ENCODE peak calls at places on chromosomes 2 and 18, in five cellular contexts. W, C, B, Y and S are unnamed samples.

GRCh38 chr18:48929212-48929612 is 21.6 kb downstream of the SMAD7 start:
- DNase-seq in W (no peak), C (no peak), B (no peak), Y (no peak), S (peak; percentile 14)

GRCh38 chr2:155382781-155383180 is 684.3 kb downstream of the KCNJ3 start:
- DNase-seq in W (no peak), C (no peak), B (no peak), Y (no peak), S (no peak)

GRCh38 chr2:161625314-161625919 is 1.2 kb downstream of the SLC4A10 start:
- DNase-seq in W (peak; percentile 88), C (no peak), B (peak; percentile 75), Y (no peak), S (no peak)

GRCh38 chr2:183610724-183611123 is 486.5 kb downstream of the NUP35 start:
- DNase-seq in W (peak; percentile 59), C (no peak), B (no peak), Y (no peak), S (no peak)

GRCh38 chr2:187481543-187481942 is 33.5 kb upstream of the CALCRL start:
- DNase-seq in W (no peak), C (no peak), B (no peak), Y (no peak), S (no peak)

GRCh38 chr2:51717318-51717717 is 685.4 kb upstream of the NRXN1 start:
- DNase-seq in W (no peak), C (peak; percentile 75), B (no peak), Y (peak; percentile 30), S (peak; percentile 90)

GRCh38 chr2:197137826-197138480 is 172.6 kb downstream of the ANKRD44 start:
- DNase-seq in W (no peak), C (peak; percentile 46), B (no peak), Y (no peak), S (peak; percentile 27)

GRCh38 chr18:6366776-6367175 is 47.9 kb downstream of the L3MBTL4 start:
- DNase-seq in W (peak; percentile 70), C (no peak), B (no peak), Y (no peak), S (no peak)

GRCh38 chr2:170928036-170928823 is 823 bp upstream of the GORASP2 start:
- DNase-seq in W (peak; percentile 67), C (peak; percentile 41), B (no peak), Y (peak; percentile 6), S (peak; percentile 28)

GRCh38 chr2:170744248-170745002 is 25.8 kb upstream of the ERICH2 start:
- DNase-seq in W (no peak), C (peak; percentile 53), B (no peak), Y (peak; percentile 82), S (peak; percentile 78)

GRCh38 chr18:79272916-79273315 is 122.8 kb upstream of the NFATC1 start:
- DNase-seq in W (no peak), C (no peak), B (no peak), Y (peak; percentile 1), S (no peak)

GRCh38 chr2:181025004-181025403 is 44.6 kb downstream of the UBE2E3 start:
- DNase-seq in W (no peak), C (no peak), B (no peak), Y (peak; percentile 30), S (peak; percentile 25)

GRCh38 chr2:204127238-204127637 is 190.7 kb downstream of the ICOS start:
- DNase-seq in W (no peak), C (peak; percentile 29), B (peak; percentile 20), Y (no peak), S (no peak)

GRCh38 chr2:221969087-221969829 is 329.5 kb downstream of the PAX3 start:
- DNase-seq in W (no peak), C (peak; percentile 50), B (no peak), Y (peak; percentile 50), S (peak; percentile 58)

GRCh38 chr2:222912117-222912516 is 51.3 kb downstream of the ACSL3 start:
- DNase-seq in W (no peak), C (no peak), B (no peak), Y (peak; percentile 77), S (peak; percentile 53)

GRCh38 chr2:98822301-98823164 is 91.6 kb upstream of the MGAT4A start:
- DNase-seq in W (peak; percentile 87), C (peak; percentile 26), B (peak; percentile 80), Y (no peak), S (no peak)

GRCh38 chr18:58845913-58846312 is 18.8 kb upstream of the ZNF532 start:
- DNase-seq in W (no peak), C (peak; percentile 14), B (no peak), Y (no peak), S (no peak)

GRCh38 chr2:85690932-85691331 is 3.2 kb upstream of the GNLY start:
- DNase-seq in W (no peak), C (no peak), B (no peak), Y (no peak), S (no peak)

GRCh38 chr2:112156152-112156986 is 18.2 kb downstream of the FBLN7 start:
- DNase-seq in W (no peak), C (peak; percentile 62), B (no peak), Y (peak; percentile 72), S (peak; percentile 97)

GRCh38 chr2:160741815-160742214 is 248.2 kb upstream of the RBMS1 start:
- DNase-seq in W (no peak), C (no peak), B (no peak), Y (no peak), S (no peak)

GRCh38 chr2:88880441-88880953 is 189.0 kb downstream of the RPIA start:
- DNase-seq in W (peak; percentile 50), C (peak; percentile 63), B (no peak), Y (peak; percentile 69), S (peak; percentile 57)

GRCh38 chr2:218479595-218479994 is 60.7 kb downstream of the VIL1 start:
- DNase-seq in W (no peak), C (no peak), B (no peak), Y (no peak), S (no peak)

GRCh38 chr18:8478166-8478967 is 130.9 kb upstream of the RAB12 start:
- DNase-seq in W (peak; percentile 97), C (peak; percentile 67), B (peak; percentile 97), Y (peak; percentile 62), S (peak; percentile 44)

GRCh38 chr2:135664623-135665068 is 77.0 kb upstream of the UBXN4 start:
- DNase-seq in W (no peak), C (peak; percentile 9), B (no peak), Y (no peak), S (peak; percentile 14)

GRCh38 chr2:84959045-84959493 is 11.9 kb upstream of the KCMF1 start:
- DNase-seq in W (peak; percentile 62), C (peak; percentile 84), B (no peak), Y (peak; percentile 68), S (peak; percentile 85)

GRCh38 chr18:69397096-69397495 is 3.6 kb upstream of the DOK6 start:
- DNase-seq in W (peak; percentile 53), C (peak; percentile 3), B (no peak), Y (peak; percentile 3), S (peak; percentile 46)

GRCh38 chr2:85448840-85449588 is 30.5 kb downstream of the SH2D6 start:
- DNase-seq in W (no peak), C (no peak), B (no peak), Y (no peak), S (no peak)

DNA sequence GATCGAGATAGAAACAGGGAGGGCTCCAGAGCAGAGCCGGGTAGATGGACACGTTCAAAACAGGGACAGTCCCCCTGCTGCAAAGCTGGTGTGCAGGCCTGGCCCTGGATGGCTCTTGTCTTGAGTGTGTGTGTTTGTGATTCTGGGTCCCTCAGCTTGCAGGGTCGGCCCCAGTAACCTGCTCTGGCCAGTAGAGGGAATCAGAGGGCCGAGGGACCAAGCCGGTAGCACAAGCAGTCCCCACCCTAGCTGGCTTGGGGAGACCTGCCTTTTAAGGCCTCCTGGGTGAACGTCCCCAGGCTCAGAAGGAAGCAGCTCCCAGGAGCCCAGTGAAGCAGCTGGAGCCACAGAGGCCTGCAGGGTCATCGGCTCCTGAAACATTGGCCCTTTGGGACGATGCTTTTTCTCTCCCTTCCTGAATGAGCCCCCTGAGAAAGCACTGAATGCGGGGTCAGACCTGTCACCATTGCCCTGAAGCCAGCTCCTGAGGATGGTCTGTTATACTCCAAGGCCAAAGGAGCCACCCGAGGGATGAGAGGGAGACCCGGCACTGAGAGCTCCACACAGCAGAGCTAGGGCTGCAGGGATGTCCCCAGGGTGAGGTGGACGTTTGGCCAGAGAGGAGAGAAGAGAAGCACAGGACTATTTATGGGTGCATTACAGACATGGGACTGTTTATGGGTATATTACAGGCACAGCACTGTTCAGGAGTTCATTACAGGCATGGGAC is 15.4 kb upstream of the MLPH start:
- DNase-seq in W (peak; percentile 89), C (peak; percentile 49), B (peak; percentile 81), Y (peak; percentile 58), S (peak; percentile 78)
- TF ChIP-seq CTCF in W (peak; percentile 83), C (peak; percentile 42), B (peak; percentile 95), Y (peak; percentile 65), S (peak; percentile 83)

DNA sequence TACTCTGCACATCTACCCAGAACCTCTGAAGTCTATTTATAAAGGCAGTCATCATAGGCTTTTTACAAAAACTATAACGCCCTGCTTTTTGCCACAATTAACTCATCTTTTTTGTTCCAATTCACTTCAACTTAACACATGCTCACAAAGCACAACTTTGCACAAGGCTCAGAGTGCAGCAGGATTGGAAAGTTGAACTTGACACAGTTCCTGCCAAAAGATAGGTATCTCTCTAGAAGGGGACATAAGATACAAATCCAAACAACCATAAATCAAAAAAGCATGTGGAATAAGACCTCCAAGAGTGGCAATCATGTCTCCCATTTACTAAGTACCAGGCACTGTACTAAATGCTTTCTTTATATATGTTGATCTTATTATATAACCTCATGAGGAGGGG is 36.2 kb downstream of the RPL37A start:
- DNase-seq in W (no peak), C (no peak), B (no peak), Y (no peak), S (no peak)
- H3K4me3 ChIP-seq in W (no peak overlapping the region), C (no peak overlapping the region), B (no peak overlapping the region), Y (no peak overlapping the region), S (no peak overlapping the region)

GRCh38 chr2:215442392-215442787 is 6.5 kb upstream of the FN1 start:
- DNase-seq in W (no peak), C (no peak), B (no peak), Y (no peak), S (no peak)
- TF ChIP-seq CTCF in W (no peak), C (no peak), B (no peak), Y (no peak), S (no peak)

DNA sequence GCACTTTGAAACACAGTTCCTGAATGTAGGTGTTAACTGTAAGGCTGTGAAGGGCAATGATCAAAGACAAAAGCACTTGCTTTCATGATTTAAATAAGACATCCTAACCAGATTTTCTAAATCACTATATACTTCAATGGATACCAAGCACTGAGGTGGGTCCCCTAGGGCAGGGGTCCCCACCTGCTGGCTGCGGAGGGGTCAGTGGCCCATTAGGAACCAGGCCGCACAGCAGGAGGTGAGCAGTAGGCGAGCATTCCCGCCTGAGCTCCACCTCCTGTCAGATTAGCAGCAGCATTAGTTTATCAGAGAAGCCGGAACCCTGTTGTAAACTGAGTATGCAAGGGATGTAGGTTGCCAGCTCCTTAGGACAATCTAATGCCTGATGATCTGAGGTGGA is 7.1 kb downstream of the NFE2L2 start:
- DNase-seq in W (no peak), C (no peak), B (no peak), Y (no peak), S (no peak)
- H3K4me3 ChIP-seq in W (no peak overlapping the region), C (peak overlapping the region; percentile 12), B (no peak overlapping the region), Y (no peak overlapping the region), S (no peak overlapping the region)

GRCh38 chr2:36696533-36696932 is at the start of gene VIT:
- DNase-seq in W (no peak), C (no peak), B (no peak), Y (peak; percentile 46), S (peak; percentile 69)

GRCh38 chr2:36698978-36699377 is 2.5 kb downstream of the VIT start:
- DNase-seq in W (no peak), C (peak; percentile 63), B (no peak), Y (peak; percentile 57), S (peak; percentile 59)

GRCh38 chr2:36693825-36694224 is 2.7 kb upstream of the VIT start:
- DNase-seq in W (no peak), C (no peak), B (no peak), Y (no peak), S (no peak)

GRCh38 chr2:36697424-36698066 is 1.0 kb downstream of the VIT start:
- DNase-seq in W (no peak), C (peak; percentile 49), B (no peak), Y (no peak), S (peak; percentile 12)

GRCh38 chr2:36695746-36696415 is 626 bp upstream of the VIT start:
- DNase-seq in W (peak; percentile 67), C (peak; percentile 57), B (no peak), Y (peak; percentile 47), S (peak; percentile 85)
- TF ChIP-seq CTCF in W (peak; percentile 75), C (peak; percentile 38), B (peak; percentile 45), Y (peak; percentile 44), S (peak; percentile 66)